ENCODE peak calls at places on chromosomes 12 and 14, in ten cellular contexts. One of them, this sample, is unnamed.

GRCh38 chr14:61620130-61620946 is 75.0 kb upstream of the HIF1A start:
- DNase-seq in tibial nerve: no peak
- DNase-seq in stimulated activated CD8-positive, alpha-beta memory T cell treated with anti-CD3 and anti-CD28 coated beads, Interleukin-12 subunit alpha, Interleukin-12 subunit beta, amount 100 ng/mL, for 1 hour: no peak
- DNase-seq in ELR: peak
- DNase-seq in Peyer's patch: no peak
- DNase-seq in EH: peak
- DNase-seq in naive thymus-derived CD8-positive, alpha-beta T cell: no peak
- DNase-seq in GM10248: no peak
- DNase-seq in astrocyte of the cerebellum: peak
- DNase-seq in central memory CD4-positive, alpha-beta T cell: no peak
- DNase-seq in this sample: no peak

GRCh38 chr14:68926236-68926635 is 52.9 kb downstream of the ACTN1 start:
- DNase-seq in tibial nerve: no peak
- DNase-seq in stimulated activated CD8-positive, alpha-beta memory T cell treated with anti-CD3 and anti-CD28 coated beads, Interleukin-12 subunit alpha, Interleukin-12 subunit beta, amount 100 ng/mL, for 1 hour: no peak
- DNase-seq in ELR: peak
- DNase-seq in Peyer's patch: no peak
- DNase-seq in EH: no peak
- DNase-seq in naive thymus-derived CD8-positive, alpha-beta T cell: no peak
- DNase-seq in GM10248: no peak
- DNase-seq in astrocyte of the cerebellum: no peak
- DNase-seq in central memory CD4-positive, alpha-beta T cell: no peak
- DNase-seq in this sample: no peak

GRCh38 chr12:81779216-81779615 is 20.1 kb upstream of the PPFIA2 start:
- DNase-seq in tibial nerve: no peak
- DNase-seq in stimulated activated CD8-positive, alpha-beta memory T cell treated with anti-CD3 and anti-CD28 coated beads, Interleukin-12 subunit alpha, Interleukin-12 subunit beta, amount 100 ng/mL, for 1 hour: no peak
- DNase-seq in ELR: no peak
- DNase-seq in Peyer's patch: no peak
- DNase-seq in EH: no peak
- DNase-seq in naive thymus-derived CD8-positive, alpha-beta T cell: no peak
- DNase-seq in GM10248: no peak
- DNase-seq in astrocyte of the cerebellum: no peak
- DNase-seq in central memory CD4-positive, alpha-beta T cell: no peak
- DNase-seq in this sample: no peak

GRCh38 chr12:32671930-32672785 is 6.9 kb upstream of the DNM1L start:
- DNase-seq in tibial nerve: peak
- DNase-seq in stimulated activated CD8-positive, alpha-beta memory T cell treated with anti-CD3 and anti-CD28 coated beads, Interleukin-12 subunit alpha, Interleukin-12 subunit beta, amount 100 ng/mL, for 1 hour: no peak
- DNase-seq in ELR: peak
- DNase-seq in Peyer's patch: peak
- DNase-seq in EH: peak
- DNase-seq in naive thymus-derived CD8-positive, alpha-beta T cell: no peak
- DNase-seq in GM10248: peak
- DNase-seq in astrocyte of the cerebellum: peak
- DNase-seq in central memory CD4-positive, alpha-beta T cell: no peak
- DNase-seq in this sample: no peak

GRCh38 chr12:48863296-48863695 is 2.4 kb downstream of the RND1 start:
- DNase-seq in tibial nerve: no peak
- DNase-seq in stimulated activated CD8-positive, alpha-beta memory T cell treated with anti-CD3 and anti-CD28 coated beads, Interleukin-12 subunit alpha, Interleukin-12 subunit beta, amount 100 ng/mL, for 1 hour: no peak
- DNase-seq in ELR: no peak
- DNase-seq in Peyer's patch: no peak
- DNase-seq in EH: no peak
- DNase-seq in naive thymus-derived CD8-positive, alpha-beta T cell: no peak
- DNase-seq in GM10248: no peak
- DNase-seq in astrocyte of the cerebellum: no peak
- DNase-seq in central memory CD4-positive, alpha-beta T cell: no peak
- DNase-seq in this sample: no peak

GRCh38 chr12:95882080-95882479 is 23.3 kb downstream of the SNRPF start:
- DNase-seq in tibial nerve: no peak
- DNase-seq in stimulated activated CD8-positive, alpha-beta memory T cell treated with anti-CD3 and anti-CD28 coated beads, Interleukin-12 subunit alpha, Interleukin-12 subunit beta, amount 100 ng/mL, for 1 hour: no peak
- DNase-seq in ELR: no peak
- DNase-seq in Peyer's patch: no peak
- DNase-seq in EH: peak
- DNase-seq in naive thymus-derived CD8-positive, alpha-beta T cell: no peak
- DNase-seq in GM10248: no peak
- DNase-seq in astrocyte of the cerebellum: no peak
- DNase-seq in central memory CD4-positive, alpha-beta T cell: no peak
- DNase-seq in this sample: no peak

GRCh38 chr14:29906256-29906885 is 21.3 kb downstream of the PRKD1 start:
- DNase-seq in tibial nerve: no peak
- DNase-seq in stimulated activated CD8-positive, alpha-beta memory T cell treated with anti-CD3 and anti-CD28 coated beads, Interleukin-12 subunit alpha, Interleukin-12 subunit beta, amount 100 ng/mL, for 1 hour: no peak
- DNase-seq in ELR: peak
- DNase-seq in Peyer's patch: no peak
- DNase-seq in EH: peak
- DNase-seq in naive thymus-derived CD8-positive, alpha-beta T cell: no peak
- DNase-seq in GM10248: no peak
- DNase-seq in astrocyte of the cerebellum: no peak
- DNase-seq in central memory CD4-positive, alpha-beta T cell: no peak
- DNase-seq in this sample: no peak

GRCh38 chr14:85479306-85479705 is 50.6 kb upstream of the FLRT2 start:
- DNase-seq in tibial nerve: no peak
- DNase-seq in stimulated activated CD8-positive, alpha-beta memory T cell treated with anti-CD3 and anti-CD28 coated beads, Interleukin-12 subunit alpha, Interleukin-12 subunit beta, amount 100 ng/mL, for 1 hour: no peak
- DNase-seq in ELR: no peak
- DNase-seq in Peyer's patch: no peak
- DNase-seq in EH: no peak
- DNase-seq in naive thymus-derived CD8-positive, alpha-beta T cell: no peak
- DNase-seq in GM10248: no peak
- DNase-seq in astrocyte of the cerebellum: no peak
- DNase-seq in central memory CD4-positive, alpha-beta T cell: no peak
- DNase-seq in this sample: no peak

GRCh38 chr12:7146906-7147305 is 16.7 kb downstream of the CLSTN3 start:
- DNase-seq in tibial nerve: no peak
- DNase-seq in stimulated activated CD8-positive, alpha-beta memory T cell treated with anti-CD3 and anti-CD28 coated beads, Interleukin-12 subunit alpha, Interleukin-12 subunit beta, amount 100 ng/mL, for 1 hour: no peak
- DNase-seq in ELR: no peak
- DNase-seq in Peyer's patch: peak
- DNase-seq in EH: no peak
- DNase-seq in naive thymus-derived CD8-positive, alpha-beta T cell: no peak
- DNase-seq in GM10248: no peak
- DNase-seq in astrocyte of the cerebellum: no peak
- DNase-seq in central memory CD4-positive, alpha-beta T cell: no peak
- DNase-seq in this sample: no peak

GRCh38 chr14:61419201-61419600 is 97.8 kb downstream of the PRKCH start:
- DNase-seq in tibial nerve: no peak
- DNase-seq in stimulated activated CD8-positive, alpha-beta memory T cell treated with anti-CD3 and anti-CD28 coated beads, Interleukin-12 subunit alpha, Interleukin-12 subunit beta, amount 100 ng/mL, for 1 hour: no peak
- DNase-seq in ELR: no peak
- DNase-seq in Peyer's patch: no peak
- DNase-seq in EH: no peak
- DNase-seq in naive thymus-derived CD8-positive, alpha-beta T cell: no peak
- DNase-seq in GM10248: no peak
- DNase-seq in astrocyte of the cerebellum: no peak
- DNase-seq in central memory CD4-positive, alpha-beta T cell: no peak
- DNase-seq in this sample: no peak

GRCh38 chr14:23468704-23469126 is 788 bp upstream of the NGDN start:
- DNase-seq in tibial nerve: no peak
- DNase-seq in stimulated activated CD8-positive, alpha-beta memory T cell treated with anti-CD3 and anti-CD28 coated beads, Interleukin-12 subunit alpha, Interleukin-12 subunit beta, amount 100 ng/mL, for 1 hour: no peak
- DNase-seq in ELR: no peak
- DNase-seq in Peyer's patch: no peak
- DNase-seq in EH: no peak
- DNase-seq in naive thymus-derived CD8-positive, alpha-beta T cell: no peak
- DNase-seq in GM10248: no peak
- DNase-seq in astrocyte of the cerebellum: no peak
- DNase-seq in central memory CD4-positive, alpha-beta T cell: no peak
- DNase-seq in this sample: no peak

GRCh38 chr12:46219892-46220655 is 48.8 kb downstream of the SLC38A1 start:
- DNase-seq in tibial nerve: no peak
- DNase-seq in stimulated activated CD8-positive, alpha-beta memory T cell treated with anti-CD3 and anti-CD28 coated beads, Interleukin-12 subunit alpha, Interleukin-12 subunit beta, amount 100 ng/mL, for 1 hour: peak
- DNase-seq in ELR: peak
- DNase-seq in Peyer's patch: peak
- DNase-seq in EH: peak
- DNase-seq in naive thymus-derived CD8-positive, alpha-beta T cell: peak
- DNase-seq in GM10248: no peak
- DNase-seq in astrocyte of the cerebellum: peak
- DNase-seq in central memory CD4-positive, alpha-beta T cell: peak
- DNase-seq in this sample: no peak

GRCh38 chr12:49288412-49288853 is 6.5 kb upstream of the PRPH start:
- DNase-seq in tibial nerve: peak
- DNase-seq in stimulated activated CD8-positive, alpha-beta memory T cell treated with anti-CD3 and anti-CD28 coated beads, Interleukin-12 subunit alpha, Interleukin-12 subunit beta, amount 100 ng/mL, for 1 hour: peak
- DNase-seq in ELR: peak
- DNase-seq in Peyer's patch: peak
- DNase-seq in EH: peak
- DNase-seq in naive thymus-derived CD8-positive, alpha-beta T cell: peak
- DNase-seq in GM10248: peak
- DNase-seq in astrocyte of the cerebellum: peak
- DNase-seq in central memory CD4-positive, alpha-beta T cell: peak
- DNase-seq in this sample: peak

GRCh38 chr12:76143343-76144252 is 59.1 kb upstream of the NAP1L1 start:
- DNase-seq in tibial nerve: no peak
- DNase-seq in stimulated activated CD8-positive, alpha-beta memory T cell treated with anti-CD3 and anti-CD28 coated beads, Interleukin-12 subunit alpha, Interleukin-12 subunit beta, amount 100 ng/mL, for 1 hour: no peak
- DNase-seq in ELR: no peak
- DNase-seq in Peyer's patch: peak
- DNase-seq in EH: no peak
- DNase-seq in naive thymus-derived CD8-positive, alpha-beta T cell: no peak
- DNase-seq in GM10248: peak
- DNase-seq in astrocyte of the cerebellum: no peak
- DNase-seq in central memory CD4-positive, alpha-beta T cell: peak
- DNase-seq in this sample: no peak

GRCh38 chr14:105313381-105314286 is 914 bp upstream of the PACS2 start:
- DNase-seq in tibial nerve: peak
- DNase-seq in stimulated activated CD8-positive, alpha-beta memory T cell treated with anti-CD3 and anti-CD28 coated beads, Interleukin-12 subunit alpha, Interleukin-12 subunit beta, amount 100 ng/mL, for 1 hour: no peak
- DNase-seq in ELR: peak
- DNase-seq in Peyer's patch: peak
- DNase-seq in EH: peak
- DNase-seq in naive thymus-derived CD8-positive, alpha-beta T cell: no peak
- DNase-seq in GM10248: no peak
- DNase-seq in astrocyte of the cerebellum: no peak
- DNase-seq in central memory CD4-positive, alpha-beta T cell: no peak
- DNase-seq in this sample: no peak